ENCODE peak calls at places on chromosome 16, in five cellular contexts. Q, K, L, X and H are unnamed samples.

GRCh38 chr16:22648141-22648540 is 137.4 kb downstream of the NPIPB5 start:
- DNase-seq in X (no peak), K (no peak), Q (peak), L (no peak), H (no peak)

GRCh38 chr16:85420501-85421337 is 192.4 kb upstream of the GSE1 start:
- DNase-seq in X (peak), Q (peak), L (peak), K (peak), H (peak)

GRCh38 chr16:80746231-80746630 is 58.2 kb downstream of the CDYL2 start:
- DNase-seq in X (no peak), L (no peak), Q (no peak), K (no peak), H (no peak)

GRCh38 chr16:1721372-1721771 is 15.4 kb downstream of the MAPK8IP3 start:
- DNase-seq in L (no peak), K (no peak), Q (no peak), X (no peak), H (no peak)

GRCh38 chr16:84907575-84907974 is 87.8 kb downstream of the CRISPLD2 start:
- DNase-seq in K (no peak), L (no peak), X (peak), Q (no peak), H (peak)

GRCh38 chr16:71526111-71526998 is at the start of gene CHST4:
- DNase-seq in L (peak), Q (peak), X (peak), K (peak), H (peak)

GRCh38 chr16:74742051-74742481 is 32.6 kb downstream of the FA2H start:
- DNase-seq in Q (no peak), L (no peak), K (no peak), X (peak), H (peak)

GRCh38 chr16:19582050-19582784 is 26.7 kb downstream of the VPS35L start:
- DNase-seq in L (no peak), Q (no peak), K (no peak), X (no peak), H (no peak)

GRCh38 chr16:84423416-84423837 is 55.1 kb downstream of the ATP2C2 start:
- DNase-seq in K (no peak), L (no peak), X (peak), Q (no peak), H (peak)

GRCh38 chr16:1687427-1688316 is 9.6 kb downstream of the JPT2 start:
- DNase-seq in Q (no peak), K (no peak), X (no peak), L (no peak), H (no peak)

GRCh38 chr16:50402298-50402895 is 33.6 kb upstream of the BRD7 start:
- DNase-seq in K (no peak), X (no peak), Q (no peak), L (no peak), H (no peak)

GRCh38 chr16:7602424-7602935 is 269.8 kb downstream of the RBFOX1 start:
- DNase-seq in X (no peak), K (no peak), Q (no peak), L (no peak), H (no peak)

GRCh38 chr16:17544304-17544703 is 73.5 kb upstream of the XYLT1 start:
- DNase-seq in Q (no peak), K (no peak), L (no peak), X (no peak), H (no peak)

GRCh38 chr16:84614914-84615813 is 2.7 kb downstream of the COTL1 start:
- DNase-seq in K (no peak), X (no peak), Q (no peak), L (no peak), H (no peak)

DNA sequence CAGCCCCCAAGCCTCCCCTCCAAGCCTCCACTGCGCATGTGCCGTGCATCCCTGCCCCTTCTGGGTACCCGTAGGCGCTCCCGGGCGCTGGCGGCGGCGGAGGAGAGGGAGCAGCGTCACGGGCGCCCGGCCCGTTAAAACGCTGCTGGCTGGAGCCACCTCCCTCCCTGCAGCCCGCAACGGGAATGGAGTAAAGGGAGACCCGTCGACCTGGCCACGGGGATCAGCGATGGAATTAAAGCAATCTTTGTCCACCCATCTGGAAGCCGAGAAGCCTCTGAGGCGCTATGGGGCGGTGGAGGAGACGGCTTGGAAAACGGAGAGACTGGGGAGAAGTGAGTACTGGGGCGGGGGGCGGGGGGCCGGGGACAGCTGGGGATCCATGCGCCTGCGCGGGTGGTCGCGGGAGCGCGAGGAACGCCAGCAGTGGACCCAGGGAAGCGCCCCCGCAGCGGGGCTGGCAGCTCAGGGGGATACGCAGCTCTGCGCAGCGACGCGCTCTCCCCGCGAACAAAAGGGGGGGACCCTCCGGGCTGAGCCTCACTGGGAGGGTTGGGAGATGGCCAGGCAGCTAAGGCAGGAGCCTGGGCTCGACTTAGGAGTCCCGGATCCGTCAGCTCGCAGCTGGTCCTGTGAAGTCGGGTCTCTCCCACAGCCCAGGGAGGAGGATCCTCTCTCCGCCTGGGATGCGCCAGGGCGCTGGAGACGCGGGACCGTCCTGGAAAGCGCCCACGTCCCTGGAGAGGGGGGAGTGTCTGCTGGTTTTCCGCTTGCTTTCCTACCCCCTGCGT is at the start of gene BMERB1:
- DNase-seq in L (peak), K (peak), Q (peak), X (peak), H (peak)
- H2BK15ac ChIP-seq in L (no peak), K (no peak), Q (no peak), X (peak), H (peak)

DNA sequence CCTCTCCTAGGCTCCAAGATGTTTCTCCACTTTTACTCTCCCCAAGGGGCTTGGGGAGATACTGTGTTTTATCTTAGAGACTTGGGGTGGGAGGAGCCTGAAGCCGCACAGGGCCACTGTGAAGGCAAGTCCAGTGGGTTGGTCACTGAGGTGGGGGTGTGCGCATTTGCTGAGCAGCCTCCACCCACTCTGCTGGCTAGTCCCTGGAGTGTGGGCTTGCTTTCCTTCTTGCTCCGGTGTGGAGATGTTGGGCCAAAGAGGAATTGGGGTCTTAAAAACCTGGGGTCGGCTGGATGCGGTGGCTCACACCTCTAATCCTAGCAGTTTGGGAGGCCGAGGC is 4.0 kb upstream of the CLDN9 start:
- DNase-seq in Q (no peak), K (no peak), L (no peak), X (no peak), H (no peak)
- H3K4me2 ChIP-seq in Q (peak), K (no peak), L (peak), X (no peak), H (no peak)

DNA sequence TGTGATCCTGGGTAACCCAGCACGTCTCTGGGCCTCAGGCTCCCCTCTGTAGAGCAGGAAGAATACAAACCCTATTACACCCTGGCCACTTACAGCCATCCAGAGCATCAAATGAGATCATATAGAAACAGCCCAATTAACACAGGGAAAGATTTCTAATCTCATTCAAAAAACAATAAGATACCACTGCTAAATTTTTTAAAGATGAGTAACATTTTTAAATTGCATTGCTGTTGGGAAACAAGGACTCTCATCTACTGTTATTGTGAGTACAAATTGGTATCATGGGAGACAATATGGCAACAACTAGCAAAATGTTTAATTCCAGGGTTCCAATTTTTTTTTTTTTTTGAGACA is 41.1 kb downstream of the SRL start:
- DNase-seq in Q (no peak), X (peak), K (no peak), L (no peak), H (peak)
- H3K14ac ChIP-seq in Q (no peak), X (peak), K (no peak), L (no peak), H (no peak)

DNA sequence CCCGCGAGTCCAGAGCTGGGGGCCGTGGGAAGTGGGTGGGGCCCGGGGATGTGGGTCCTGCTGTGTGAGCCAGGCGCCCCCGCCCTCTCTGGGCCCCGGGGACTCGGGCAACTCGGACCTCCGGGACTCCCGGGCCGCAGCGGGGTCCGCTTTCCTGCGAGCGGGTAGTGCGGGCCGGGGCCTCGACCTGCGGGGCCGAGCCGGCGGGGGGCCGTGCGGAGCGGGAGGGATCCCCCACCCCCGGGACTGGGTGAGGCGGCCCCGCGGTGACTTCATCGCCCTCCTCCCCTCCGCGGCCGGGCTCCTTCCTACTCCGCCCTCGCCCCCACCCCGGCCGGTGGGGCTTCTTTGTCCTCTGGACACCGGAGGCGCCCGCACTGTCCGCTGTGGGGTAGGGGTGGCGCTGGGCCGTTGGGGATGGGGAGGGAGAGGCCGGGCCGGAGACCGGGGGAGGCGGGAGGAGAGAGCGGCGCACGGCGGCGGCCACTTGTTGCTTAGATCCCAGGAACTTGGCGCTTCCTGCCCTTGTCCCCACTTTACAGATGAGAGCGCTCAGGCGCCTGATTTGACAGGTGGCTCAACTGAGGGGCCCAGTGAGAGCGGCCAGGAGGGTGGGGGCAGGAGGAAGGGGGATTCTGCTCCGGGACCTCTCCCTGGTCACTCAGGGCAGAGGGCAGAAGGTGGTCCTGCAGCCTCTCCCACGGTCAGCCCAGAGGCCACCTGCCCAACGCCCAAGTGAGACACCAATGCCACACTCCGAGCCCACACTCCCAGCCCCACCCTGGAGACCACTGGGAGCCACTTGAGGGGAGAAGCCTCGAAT is 884 bp downstream of the CMTM3 start:
- DNase-seq in K (peak), X (peak), Q (peak), L (peak), H (peak)
- H2BK15ac ChIP-seq in K (no peak), X (no peak), Q (no peak), L (peak), H (peak)

DNA sequence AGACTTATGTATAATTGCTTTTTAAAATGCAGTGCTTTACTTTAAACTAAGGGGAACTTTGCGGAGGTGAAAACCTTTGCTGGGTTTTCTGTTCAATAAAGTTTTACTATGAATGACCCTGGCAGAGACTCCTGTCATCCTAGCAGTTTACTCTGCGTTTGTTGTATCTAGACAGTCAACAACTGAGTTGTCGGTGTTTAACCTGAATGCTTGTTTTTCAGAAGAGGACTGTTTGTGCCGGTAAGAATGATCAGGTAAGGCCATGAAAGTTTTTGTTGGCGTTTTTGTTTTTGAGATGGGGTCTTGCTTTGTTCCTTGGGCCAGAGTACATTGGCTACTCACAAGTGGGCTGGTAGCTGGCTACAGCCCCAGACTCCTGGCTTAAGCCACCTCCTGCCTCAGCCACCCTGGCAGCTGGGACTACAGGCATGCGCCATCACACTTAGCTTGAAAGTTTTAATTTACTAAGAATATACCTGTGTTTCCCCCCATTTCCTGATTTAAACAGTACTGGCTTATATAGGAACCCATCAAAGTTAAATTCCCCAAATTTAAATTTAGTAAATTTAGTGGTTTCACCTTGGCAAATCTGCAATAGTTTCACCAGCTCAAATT is 11.9 kb downstream of the HERPUD1 start:
- DNase-seq in K (no peak), L (no peak), Q (no peak), X (no peak), H (no peak)
- H3K4me2 ChIP-seq in K (no peak), L (no peak), Q (no peak), X (no peak), H (no peak)

GRCh38 chr16:49014300-49015188 is 267.1 kb downstream of the CBLN1 start:
- DNase-seq in Q (no peak), K (no peak), L (no peak), X (no peak), H (no peak)
- H3K14ac ChIP-seq in Q (no peak), K (peak), L (no peak), X (no peak), H (no peak)

GRCh38 chr16:12406158-12406557 is 397.5 kb downstream of the CPPED1 start:
- DNase-seq in L (no peak), Q (no peak), X (no peak), K (no peak), H (peak)
- H2BK15ac ChIP-seq in L (no peak), Q (no peak), X (no peak), K (no peak), H (no peak)